ENCODE peak calls at places on chromosomes 6 and 20, in seven cellular contexts. U is tibial artery; H is heart left ventricle; Z is CD8-positive, alpha-beta T cell; K is colonic mucosa; B is PC-3; X is AG04450. O is an unnamed sample.

GRCh38 chr6:89138173-89138572 is 7.7 kb upstream of the PM20D2 start:
- DNase-seq in U (no peak), H (no peak), Z (no peak), K (no peak), B (no peak), X (no peak), O (no peak)

GRCh38 chr20:33124994-33125393 is 43.0 kb upstream of the BPIFA2 start:
- DNase-seq in U (no peak), H (no peak), Z (no peak), K (no peak), B (no peak), X (no peak), O (no peak)

GRCh38 chr6:136669299-136669699 is 119.1 kb upstream of the MAP7 start:
- DNase-seq in U (no peak), H (no peak), Z (no peak), K (no peak), B (peak), X (peak), O (no peak)

GRCh38 chr6:42088101-42088591 is 37.8 kb downstream of the TAF8 start:
- DNase-seq in U (no peak), H (peak), Z (no peak), K (no peak), B (peak), X (no peak), O (no peak)

GRCh38 chr20:38426006-38426405 is 9.1 kb downstream of the SNHG17 start:
- DNase-seq in U (no peak), H (no peak), Z (no peak), K (no peak), B (peak), X (peak), O (no peak)

GRCh38 chr6:151376440-151376839 is 14.9 kb downstream of the ZBTB2 start:
- DNase-seq in U (no peak), H (no peak), Z (no peak), K (no peak), B (no peak), X (no peak), O (no peak)

GRCh38 chr6:30258204-30258603 is 45.0 kb upstream of the TRIM26 start:
- DNase-seq in U (no peak), H (no peak), Z (no peak), K (no peak), B (no peak), X (no peak), O (no peak)

GRCh38 chr6:85344996-85345395 is 104.9 kb upstream of the NT5E start:
- DNase-seq in U (no peak), H (no peak), Z (no peak), K (no peak), B (peak), X (no peak), O (no peak)

GRCh38 chr6:15073344-15073789 is 172.5 kb upstream of the JARID2 start:
- DNase-seq in U (no peak), H (no peak), Z (no peak), K (no peak), B (peak), X (no peak), O (no peak)

GRCh38 chr6:159083146-159083545 is 38.4 kb upstream of the TAGAP start:
- DNase-seq in U (no peak), H (no peak), Z (no peak), K (no peak), B (no peak), X (no peak), O (no peak)

GRCh38 chr6:99426454-99426762 is 1.3 kb upstream of the PNISR start:
- DNase-seq in U (no peak), H (no peak), Z (no peak), K (no peak), B (no peak), X (no peak), O (no peak)

DNA sequence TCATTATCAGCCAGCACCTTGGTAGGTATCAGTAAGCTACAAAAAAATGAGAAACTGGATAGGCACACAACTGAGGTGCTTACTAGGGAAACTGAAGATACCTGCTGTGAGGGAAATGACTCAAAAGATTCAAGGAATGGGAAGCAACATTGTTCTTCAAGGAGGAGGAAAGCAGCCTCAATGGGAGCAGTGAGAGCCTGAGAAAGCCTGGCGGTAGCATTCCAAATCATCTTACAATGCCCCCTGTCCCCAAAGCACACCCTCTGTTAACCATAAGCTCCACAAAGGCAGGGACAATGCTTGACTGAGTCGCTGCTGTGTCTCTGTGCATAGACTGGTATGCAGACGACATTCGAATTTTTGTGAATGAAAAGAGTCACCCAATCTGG is 10.6 kb downstream of the PKHD1 start:
- DNase-seq in U (no peak), H (no peak), Z (no peak), K (no peak), B (no peak), X (no peak), O (no peak)
- H3K4me3 ChIP-seq in U (no peak), H (no peak), Z (no peak), K (no peak), B (no peak), X (no peak), O (no peak)

GRCh38 chr20:34875657-34876160 is 703 bp upstream of the ACSS2 start:
- DNase-seq in U (no peak), H (no peak), Z (no peak), K (no peak), B (no peak), X (no peak), O (peak)
- TF ChIP-seq CTCF in U (no peak), H (no peak), Z (no peak), K (peak), B (peak), X (peak), O (peak)

GRCh38 chr20:17580905-17581304 is 11.0 kb downstream of the DSTN start:
- DNase-seq in U (no peak), H (no peak), Z (no peak), K (no peak), B (no peak), X (no peak), O (no peak)

GRCh38 chr20:17583126-17583525 is 13.3 kb downstream of the DSTN start:
- DNase-seq in U (no peak), H (no peak), Z (no peak), K (no peak), B (no peak), X (no peak), O (no peak)

GRCh38 chr20:17576215-17576614 is 6.3 kb downstream of the DSTN start:
- DNase-seq in U (no peak), H (no peak), Z (no peak), K (no peak), B (no peak), X (no peak), O (no peak)

GRCh38 chr20:17584684-17585083 is 14.8 kb downstream of the DSTN start:
- DNase-seq in U (no peak), H (no peak), Z (no peak), K (no peak), B (no peak), X (no peak), O (no peak)

DNA sequence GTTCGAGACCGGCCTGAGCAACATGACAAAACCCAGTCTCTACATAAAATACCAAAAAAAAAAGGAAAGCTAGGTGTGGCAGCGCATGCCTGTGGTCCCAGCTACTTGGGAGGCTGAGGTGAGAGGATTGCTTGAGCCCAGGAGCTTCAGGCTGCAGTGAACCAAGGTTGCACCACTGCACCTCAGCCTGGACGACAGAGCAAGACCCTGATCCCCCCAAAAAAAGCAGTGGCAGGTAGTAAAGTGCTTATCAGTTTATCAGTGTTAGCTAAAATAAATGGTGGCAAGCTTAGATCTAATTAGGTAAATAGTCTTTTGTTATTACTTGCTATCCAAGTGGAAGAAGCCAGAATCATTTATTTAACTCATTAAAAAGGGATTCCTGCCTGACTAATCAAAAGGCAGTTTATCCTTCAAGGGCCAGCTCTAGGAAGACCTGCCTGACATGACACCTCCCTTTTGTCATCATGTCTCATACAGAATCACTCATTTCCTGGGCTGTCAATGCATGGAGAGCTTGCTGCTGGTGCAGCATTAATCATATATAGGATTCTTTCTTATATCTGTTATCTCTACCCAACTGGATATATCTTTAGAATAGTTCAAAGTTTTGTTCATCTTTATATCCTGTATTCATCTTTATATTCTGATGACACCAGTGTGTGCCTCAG is 9.6 kb downstream of the DSTN start:
- DNase-seq in U (no peak), H (no peak), Z (no peak), K (no peak), B (peak), X (no peak), O (no peak)
- H3K4me3 ChIP-seq in U (peak), H (no peak), Z (no peak), K (no peak), B (no peak), X (no peak), O (no peak)

GRCh38 chr6:62446647-62447316 is 160.8 kb upstream of the KHDRBS2 start:
- DNase-seq in U (no peak), H (no peak), Z (no peak), K (no peak), B (no peak), X (no peak), O (no peak)

GRCh38 chr6:62445521-62445920 is 159.5 kb upstream of the KHDRBS2 start:
- DNase-seq in U (no peak), H (no peak), Z (no peak), K (no peak), B (no peak), X (no peak), O (no peak)

GRCh38 chr6:62441182-62441581 is 155.2 kb upstream of the KHDRBS2 start:
- DNase-seq in U (no peak), H (no peak), Z (no peak), K (no peak), B (no peak), X (no peak), O (no peak)
- TF ChIP-seq CTCF in U (no peak), H (no peak), Z (no peak), K (no peak), B (no peak), X (no peak), O (no peak)

GRCh38 chr6:129695373-129696027 is 14.5 kb downstream of the ARHGAP18 start:
- DNase-seq in U (no peak), H (no peak), Z (no peak), K (peak), B (no peak), X (no peak), O (no peak)

GRCh38 chr6:129691709-129692108 is 18.3 kb downstream of the ARHGAP18 start:
- DNase-seq in U (no peak), H (no peak), Z (no peak), K (no peak), B (no peak), X (no peak), O (no peak)

GRCh38 chr6:129696028-129696418 is 14.0 kb downstream of the ARHGAP18 start:
- DNase-seq in U (no peak), H (no peak), Z (no peak), K (no peak), B (no peak), X (no peak), O (no peak)

GRCh38 chr6:129692467-129692866 is 17.5 kb downstream of the ARHGAP18 start:
- DNase-seq in U (no peak), H (no peak), Z (no peak), K (no peak), B (no peak), X (no peak), O (no peak)

GRCh38 chr6:129694036-129694435 is 15.9 kb downstream of the ARHGAP18 start:
- DNase-seq in U (no peak), H (no peak), Z (no peak), K (no peak), B (no peak), X (no peak), O (no peak)
- H3K4me3 ChIP-seq in U (no peak), H (no peak), Z (no peak), K (no peak), B (no peak), X (no peak), O (no peak)

DNA sequence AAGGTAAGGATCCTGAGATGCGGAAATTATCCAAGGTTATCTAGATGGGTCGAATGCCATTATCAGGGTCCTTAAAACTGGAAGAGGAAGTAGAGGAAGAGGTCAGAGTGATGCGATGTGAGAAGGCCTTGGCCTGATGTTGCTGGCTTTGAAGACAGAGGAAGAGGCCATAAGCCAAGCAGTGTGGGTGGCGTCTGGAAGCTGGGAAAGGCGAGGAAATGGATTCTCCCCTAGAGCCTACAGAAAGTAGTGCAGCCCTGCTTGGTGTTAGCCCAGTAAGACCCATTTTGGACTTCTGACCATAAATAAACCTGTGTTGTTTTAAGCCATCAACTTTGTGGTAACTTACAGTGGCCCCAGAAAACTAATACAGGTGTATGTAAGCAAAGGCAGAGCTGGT is 2.0 kb downstream of the SRXN1 start:
- DNase-seq in U (no peak), H (no peak), Z (no peak), K (no peak), B (no peak), X (no peak), O (no peak)
- TF ChIP-seq CTCF in U (no peak), H (no peak), Z (no peak), K (no peak), B (peak), X (peak), O (peak)

DNA sequence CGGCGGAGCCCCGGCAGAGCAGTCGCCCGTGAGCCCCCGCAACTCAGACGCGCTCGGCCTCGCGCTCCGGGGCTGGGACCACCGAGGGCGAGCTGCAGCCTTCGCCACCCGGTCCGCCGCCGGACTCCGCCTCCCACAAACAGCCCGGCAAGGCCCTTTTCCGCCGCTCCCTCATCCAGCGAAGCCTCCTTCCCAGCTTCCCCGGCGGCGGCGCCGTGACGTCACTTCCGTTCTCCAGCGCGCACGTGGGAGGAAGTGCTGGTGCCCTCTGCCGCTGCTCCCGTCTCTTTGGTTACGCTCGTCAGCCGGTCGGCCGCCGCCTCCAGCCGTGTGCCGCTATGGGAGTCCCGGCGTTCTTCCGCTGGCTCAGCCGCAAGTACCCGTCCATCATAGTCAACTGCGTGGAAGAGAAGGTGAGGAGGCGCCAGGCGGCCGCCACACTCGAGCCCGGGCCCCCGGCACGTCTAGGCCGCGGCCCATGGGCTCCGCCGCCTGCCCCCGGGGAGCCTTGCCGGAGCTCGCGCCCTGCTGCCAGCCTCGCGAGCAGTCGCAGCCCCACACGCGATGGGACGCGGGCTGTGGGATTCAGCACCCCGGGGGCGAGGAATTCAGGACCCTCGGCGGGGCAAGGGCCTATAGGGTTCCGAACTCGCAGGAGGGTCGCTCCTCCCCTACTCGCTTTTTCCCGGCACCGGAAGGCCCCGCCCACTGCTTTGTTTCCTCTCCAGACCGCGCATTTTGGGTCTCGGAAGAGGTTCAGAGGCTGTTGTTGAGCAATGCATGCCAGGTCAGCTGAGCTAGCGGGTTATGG is at the start of gene XRN2:
- DNase-seq in U (peak), H (peak), Z (peak), K (peak), B (peak), X (peak), O (peak)
- H3K4me3 ChIP-seq in U (peak), H (peak), Z (peak), K (peak), B (peak), X (peak), O (peak)